ENCODE peak calls at places on chromosomes 3 and 15, in six cellular contexts. One of them, this sample, is unnamed.

GRCh38 chr3:73490453-73491311 is 134.1 kb downstream of the PDZRN3 start:
- DNase-seq in brain microvascular endothelial cell: peak
- DNase-seq in activated CD8-positive, alpha-beta T cell treated with anti-CD3 and anti-CD28 coated beads for 36 hours: no peak
- DNase-seq in GM06990: no peak
- DNase-seq in cardiac fibroblast: peak
- DNase-seq in HepG2: peak
- DNase-seq in this sample: no peak

GRCh38 chr15:25192651-25193050 is 237.9 kb downstream of the SNRPN start:
- DNase-seq in brain microvascular endothelial cell: no peak
- DNase-seq in activated CD8-positive, alpha-beta T cell treated with anti-CD3 and anti-CD28 coated beads for 36 hours: no peak
- DNase-seq in GM06990: no peak
- DNase-seq in cardiac fibroblast: no peak
- DNase-seq in HepG2: no peak
- DNase-seq in this sample: no peak

GRCh38 chr3:141979050-141979671 is 102.7 kb downstream of the ATP1B3 start:
- DNase-seq in brain microvascular endothelial cell: peak
- DNase-seq in activated CD8-positive, alpha-beta T cell treated with anti-CD3 and anti-CD28 coated beads for 36 hours: no peak
- DNase-seq in GM06990: no peak
- DNase-seq in cardiac fibroblast: peak
- DNase-seq in HepG2: no peak
- DNase-seq in this sample: no peak

GRCh38 chr15:101003706-101004105 is 84.5 kb downstream of the LRRK1 start:
- DNase-seq in brain microvascular endothelial cell: no peak
- DNase-seq in activated CD8-positive, alpha-beta T cell treated with anti-CD3 and anti-CD28 coated beads for 36 hours: no peak
- DNase-seq in GM06990: no peak
- DNase-seq in cardiac fibroblast: no peak
- DNase-seq in HepG2: no peak
- DNase-seq in this sample: no peak

GRCh38 chr3:146184616-146185015 is 23.6 kb upstream of the PLOD2 start:
- DNase-seq in brain microvascular endothelial cell: no peak
- DNase-seq in activated CD8-positive, alpha-beta T cell treated with anti-CD3 and anti-CD28 coated beads for 36 hours: no peak
- DNase-seq in GM06990: no peak
- DNase-seq in cardiac fibroblast: peak
- DNase-seq in HepG2: no peak
- DNase-seq in this sample: no peak

GRCh38 chr3:88480822-88481221 is 331.1 kb downstream of the C3orf38 start:
- DNase-seq in brain microvascular endothelial cell: peak
- DNase-seq in activated CD8-positive, alpha-beta T cell treated with anti-CD3 and anti-CD28 coated beads for 36 hours: no peak
- DNase-seq in GM06990: no peak
- DNase-seq in cardiac fibroblast: peak
- DNase-seq in HepG2: no peak
- DNase-seq in this sample: no peak

GRCh38 chr15:73983211-73983727 is 8.8 kb downstream of the STOML1 start:
- DNase-seq in brain microvascular endothelial cell: peak
- DNase-seq in activated CD8-positive, alpha-beta T cell treated with anti-CD3 and anti-CD28 coated beads for 36 hours: no peak
- DNase-seq in GM06990: no peak
- DNase-seq in cardiac fibroblast: peak
- DNase-seq in HepG2: no peak
- DNase-seq in this sample: no peak

GRCh38 chr3:184796954-184797353 is 15.0 kb upstream of the VPS8 start:
- DNase-seq in brain microvascular endothelial cell: no peak
- DNase-seq in activated CD8-positive, alpha-beta T cell treated with anti-CD3 and anti-CD28 coated beads for 36 hours: no peak
- DNase-seq in GM06990: no peak
- DNase-seq in cardiac fibroblast: no peak
- DNase-seq in HepG2: no peak
- DNase-seq in this sample: no peak

GRCh38 chr3:188287339-188287738 is 133.4 kb downstream of the LPP start:
- DNase-seq in brain microvascular endothelial cell: no peak
- DNase-seq in activated CD8-positive, alpha-beta T cell treated with anti-CD3 and anti-CD28 coated beads for 36 hours: no peak
- DNase-seq in GM06990: no peak
- DNase-seq in cardiac fibroblast: no peak
- DNase-seq in HepG2: no peak
- DNase-seq in this sample: no peak

GRCh38 chr3:74916696-74917095 is 302.2 kb upstream of the CNTN3 start:
- DNase-seq in brain microvascular endothelial cell: no peak
- DNase-seq in activated CD8-positive, alpha-beta T cell treated with anti-CD3 and anti-CD28 coated beads for 36 hours: no peak
- DNase-seq in GM06990: no peak
- DNase-seq in cardiac fibroblast: no peak
- DNase-seq in HepG2: no peak
- DNase-seq in this sample: no peak

GRCh38 chr15:85620321-85621044 is 174.2 kb downstream of the KLHL25 start:
- DNase-seq in brain microvascular endothelial cell: no peak
- DNase-seq in activated CD8-positive, alpha-beta T cell treated with anti-CD3 and anti-CD28 coated beads for 36 hours: peak
- DNase-seq in GM06990: no peak
- DNase-seq in cardiac fibroblast: peak
- DNase-seq in HepG2: no peak
- DNase-seq in this sample: no peak

GRCh38 chr15:85614059-85614458 is 180.7 kb downstream of the KLHL25 start:
- DNase-seq in brain microvascular endothelial cell: no peak
- DNase-seq in activated CD8-positive, alpha-beta T cell treated with anti-CD3 and anti-CD28 coated beads for 36 hours: no peak
- DNase-seq in GM06990: no peak
- DNase-seq in cardiac fibroblast: peak
- DNase-seq in HepG2: no peak
- DNase-seq in this sample: no peak

GRCh38 chr15:85616549-85616948 is 178.2 kb downstream of the KLHL25 start:
- DNase-seq in brain microvascular endothelial cell: no peak
- DNase-seq in activated CD8-positive, alpha-beta T cell treated with anti-CD3 and anti-CD28 coated beads for 36 hours: no peak
- DNase-seq in GM06990: no peak
- DNase-seq in cardiac fibroblast: peak
- DNase-seq in HepG2: no peak
- DNase-seq in this sample: no peak

GRCh38 chr15:85618956-85619491 is 175.7 kb downstream of the KLHL25 start:
- DNase-seq in brain microvascular endothelial cell: peak
- DNase-seq in activated CD8-positive, alpha-beta T cell treated with anti-CD3 and anti-CD28 coated beads for 36 hours: peak
- DNase-seq in GM06990: peak
- DNase-seq in cardiac fibroblast: peak
- DNase-seq in HepG2: no peak
- DNase-seq in this sample: peak

DNA sequence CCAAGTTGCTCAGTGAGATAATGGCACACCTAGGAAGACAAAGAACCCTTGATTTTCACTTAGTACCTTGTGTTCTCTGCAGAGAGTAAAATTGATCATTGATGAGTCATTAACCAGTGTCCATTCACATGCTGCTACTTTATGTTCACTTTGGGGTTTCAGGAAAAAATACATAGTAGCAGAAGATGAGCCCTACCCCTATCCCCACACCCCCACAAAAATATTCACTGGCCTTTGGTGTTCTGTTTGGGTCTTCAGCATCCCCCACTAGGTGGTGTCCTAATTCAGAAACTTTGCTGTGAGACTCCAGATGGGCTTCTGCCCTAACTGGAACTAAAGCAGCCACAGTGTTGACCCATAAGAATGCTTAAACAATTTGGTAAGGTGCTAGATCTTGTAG is 178.8 kb downstream of the KLHL25 start:
- DNase-seq in brain microvascular endothelial cell: no peak
- DNase-seq in activated CD8-positive, alpha-beta T cell treated with anti-CD3 and anti-CD28 coated beads for 36 hours: peak
- DNase-seq in GM06990: no peak
- DNase-seq in cardiac fibroblast: peak
- DNase-seq in HepG2: peak
- DNase-seq in this sample: peak
- TF ChIP-seq CTCF in brain microvascular endothelial cell: peak
- TF ChIP-seq CTCF in activated CD8-positive, alpha-beta T cell treated with anti-CD3 and anti-CD28 coated beads for 36 hours: peak
- TF ChIP-seq CTCF in GM06990: peak
- TF ChIP-seq CTCF in cardiac fibroblast: peak
- TF ChIP-seq CTCF in HepG2: peak
- TF ChIP-seq CTCF in this sample: peak

GRCh38 chr3:53724566-53724965 is 121.7 kb downstream of the CHDH start:
- DNase-seq in brain microvascular endothelial cell: no peak
- DNase-seq in activated CD8-positive, alpha-beta T cell treated with anti-CD3 and anti-CD28 coated beads for 36 hours: no peak
- DNase-seq in GM06990: no peak
- DNase-seq in cardiac fibroblast: no peak
- DNase-seq in HepG2: no peak
- DNase-seq in this sample: no peak

GRCh38 chr3:53719796-53720195 is 126.4 kb downstream of the CHDH start:
- DNase-seq in brain microvascular endothelial cell: no peak
- DNase-seq in activated CD8-positive, alpha-beta T cell treated with anti-CD3 and anti-CD28 coated beads for 36 hours: no peak
- DNase-seq in GM06990: no peak
- DNase-seq in cardiac fibroblast: no peak
- DNase-seq in HepG2: no peak
- DNase-seq in this sample: no peak

GRCh38 chr3:53725308-53725995 is 120.8 kb downstream of the CHDH start:
- DNase-seq in brain microvascular endothelial cell: no peak
- DNase-seq in activated CD8-positive, alpha-beta T cell treated with anti-CD3 and anti-CD28 coated beads for 36 hours: no peak
- DNase-seq in GM06990: no peak
- DNase-seq in cardiac fibroblast: no peak
- DNase-seq in HepG2: no peak
- DNase-seq in this sample: no peak

GRCh38 chr3:53718462-53718861 is 127.8 kb downstream of the CHDH start:
- DNase-seq in brain microvascular endothelial cell: no peak
- DNase-seq in activated CD8-positive, alpha-beta T cell treated with anti-CD3 and anti-CD28 coated beads for 36 hours: no peak
- DNase-seq in GM06990: no peak
- DNase-seq in cardiac fibroblast: no peak
- DNase-seq in HepG2: no peak
- DNase-seq in this sample: no peak

DNA sequence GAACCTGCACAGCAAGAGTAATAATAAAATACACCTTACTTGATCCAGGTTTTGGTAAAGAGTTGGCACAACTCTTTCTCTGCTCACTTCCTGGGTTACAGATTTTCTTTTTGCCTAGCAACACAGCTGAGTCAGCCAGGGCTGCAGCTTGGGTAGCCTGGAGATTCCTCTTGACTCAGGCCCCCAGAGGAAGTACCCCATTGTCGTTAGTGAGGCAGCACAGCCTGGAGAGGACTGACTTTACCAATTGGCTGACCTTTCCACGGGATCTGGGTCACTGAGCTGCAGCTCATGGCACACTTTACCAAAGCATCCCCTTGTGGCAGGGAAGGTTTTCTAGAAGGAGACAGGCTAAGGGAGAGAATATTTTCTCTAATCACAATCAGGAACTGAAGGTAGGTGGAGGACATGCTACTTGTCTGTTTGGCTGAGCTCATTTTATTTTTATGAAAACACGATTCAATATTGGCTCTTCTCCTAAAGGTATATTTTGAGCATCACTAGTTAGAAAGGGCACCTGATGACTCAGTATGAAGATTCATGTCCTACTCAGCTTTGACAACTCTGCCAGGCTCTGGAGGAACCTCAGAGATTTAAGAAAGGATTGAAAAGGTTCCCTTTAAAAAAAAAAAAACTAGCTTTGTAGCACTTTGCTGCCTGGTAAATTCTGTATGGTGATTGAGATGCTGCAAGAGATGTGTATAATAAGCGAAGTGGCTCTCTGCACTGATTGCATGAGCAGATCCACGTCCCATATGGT is 124.9 kb downstream of the CHDH start:
- DNase-seq in brain microvascular endothelial cell: peak
- DNase-seq in activated CD8-positive, alpha-beta T cell treated with anti-CD3 and anti-CD28 coated beads for 36 hours: peak
- DNase-seq in GM06990: no peak
- DNase-seq in cardiac fibroblast: peak
- DNase-seq in HepG2: no peak
- DNase-seq in this sample: no peak
- TF ChIP-seq CTCF in brain microvascular endothelial cell: peak
- TF ChIP-seq CTCF in activated CD8-positive, alpha-beta T cell treated with anti-CD3 and anti-CD28 coated beads for 36 hours: no peak
- TF ChIP-seq CTCF in GM06990: no peak
- TF ChIP-seq CTCF in cardiac fibroblast: no peak
- TF ChIP-seq CTCF in HepG2: no peak
- TF ChIP-seq CTCF in this sample: no peak

GRCh38 chr3:139559541-139559940 is 20.0 kb upstream of the RBP1 start:
- DNase-seq in brain microvascular endothelial cell: peak
- DNase-seq in activated CD8-positive, alpha-beta T cell treated with anti-CD3 and anti-CD28 coated beads for 36 hours: no peak
- DNase-seq in GM06990: no peak
- DNase-seq in cardiac fibroblast: peak
- DNase-seq in HepG2: no peak
- DNase-seq in this sample: no peak

GRCh38 chr3:139558351-139559170 is 19.0 kb upstream of the RBP1 start:
- DNase-seq in brain microvascular endothelial cell: no peak
- DNase-seq in activated CD8-positive, alpha-beta T cell treated with anti-CD3 and anti-CD28 coated beads for 36 hours: no peak
- DNase-seq in GM06990: no peak
- DNase-seq in cardiac fibroblast: no peak
- DNase-seq in HepG2: no peak
- DNase-seq in this sample: no peak

GRCh38 chr3:139561428-139561827 is 21.9 kb upstream of the RBP1 start:
- DNase-seq in brain microvascular endothelial cell: no peak
- DNase-seq in activated CD8-positive, alpha-beta T cell treated with anti-CD3 and anti-CD28 coated beads for 36 hours: no peak
- DNase-seq in GM06990: no peak
- DNase-seq in cardiac fibroblast: no peak
- DNase-seq in HepG2: no peak
- DNase-seq in this sample: no peak

GRCh38 chr3:139561959-139562676 is 22.6 kb upstream of the RBP1 start:
- DNase-seq in brain microvascular endothelial cell: peak
- DNase-seq in activated CD8-positive, alpha-beta T cell treated with anti-CD3 and anti-CD28 coated beads for 36 hours: peak
- DNase-seq in GM06990: no peak
- DNase-seq in cardiac fibroblast: peak
- DNase-seq in HepG2: peak
- DNase-seq in this sample: peak

GRCh38 chr3:139564290-139564861 is 24.8 kb upstream of the RBP1 start:
- DNase-seq in brain microvascular endothelial cell: peak
- DNase-seq in activated CD8-positive, alpha-beta T cell treated with anti-CD3 and anti-CD28 coated beads for 36 hours: no peak
- DNase-seq in GM06990: no peak
- DNase-seq in cardiac fibroblast: peak
- DNase-seq in HepG2: no peak
- DNase-seq in this sample: no peak
- TF ChIP-seq CTCF in brain microvascular endothelial cell: peak
- TF ChIP-seq CTCF in activated CD8-positive, alpha-beta T cell treated with anti-CD3 and anti-CD28 coated beads for 36 hours: no peak
- TF ChIP-seq CTCF in GM06990: peak
- TF ChIP-seq CTCF in cardiac fibroblast: peak
- TF ChIP-seq CTCF in HepG2: peak
- TF ChIP-seq CTCF in this sample: no peak

DNA sequence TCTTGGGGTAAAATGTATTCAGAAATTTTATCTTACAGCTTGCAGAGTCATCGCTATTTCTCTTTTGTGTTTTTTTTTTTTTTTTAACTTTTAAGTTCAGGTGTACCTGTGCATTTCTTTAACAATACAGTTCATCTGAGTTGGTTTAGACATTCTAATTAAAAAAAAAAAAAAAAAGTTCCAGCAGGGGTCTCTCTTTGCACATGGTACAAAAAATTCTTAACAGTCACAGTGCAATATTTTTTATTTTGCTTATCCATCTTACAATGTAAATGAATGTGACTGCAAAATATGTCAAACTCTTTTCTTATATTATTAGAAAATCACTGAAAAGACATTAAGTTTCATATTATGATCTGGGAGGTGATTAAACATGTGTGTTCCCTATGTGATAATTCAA is 47.5 kb upstream of the SLC9A9 start:
- DNase-seq in brain microvascular endothelial cell: no peak
- DNase-seq in activated CD8-positive, alpha-beta T cell treated with anti-CD3 and anti-CD28 coated beads for 36 hours: no peak
- DNase-seq in GM06990: peak
- DNase-seq in cardiac fibroblast: peak
- DNase-seq in HepG2: no peak
- DNase-seq in this sample: peak
- TF ChIP-seq CTCF in brain microvascular endothelial cell: peak
- TF ChIP-seq CTCF in activated CD8-positive, alpha-beta T cell treated with anti-CD3 and anti-CD28 coated beads for 36 hours: no peak
- TF ChIP-seq CTCF in GM06990: peak
- TF ChIP-seq CTCF in cardiac fibroblast: peak
- TF ChIP-seq CTCF in HepG2: no peak
- TF ChIP-seq CTCF in this sample: no peak

GRCh38 chr15:66908503-66909095 is 156.8 kb upstream of the SMAD3 start:
- DNase-seq in brain microvascular endothelial cell: no peak
- DNase-seq in activated CD8-positive, alpha-beta T cell treated with anti-CD3 and anti-CD28 coated beads for 36 hours: no peak
- DNase-seq in GM06990: no peak
- DNase-seq in cardiac fibroblast: no peak
- DNase-seq in HepG2: no peak
- DNase-seq in this sample: no peak
- TF ChIP-seq CTCF in brain microvascular endothelial cell: no peak
- TF ChIP-seq CTCF in activated CD8-positive, alpha-beta T cell treated with anti-CD3 and anti-CD28 coated beads for 36 hours: no peak
- TF ChIP-seq CTCF in GM06990: peak
- TF ChIP-seq CTCF in cardiac fibroblast: no peak
- TF ChIP-seq CTCF in HepG2: peak
- TF ChIP-seq CTCF in this sample: no peak

This sample was measured in GM10248.